ENCODE peak calls at places on chromosomes 2 and 18, in five cellular contexts. K, I, F, D and J are unnamed samples.

GRCh38 chr2:72367530-72368225 is 220.0 kb upstream of the CYP26B1 start:
- DNase-seq in K (no peak), I (no peak), F (peak), D (peak), J (no peak)

GRCh38 chr2:175734679-175735078 is 267.4 kb downstream of the LNPK start:
- DNase-seq in K (no peak), I (no peak), F (no peak), D (no peak), J (no peak)

GRCh38 chr2:3305952-3306351 is 71.7 kb downstream of the EIPR1 start:
- DNase-seq in K (peak), I (no peak), F (no peak), D (no peak), J (no peak)

GRCh38 chr2:32632089-32632488 is 4.2 kb downstream of the TTC27 start:
- DNase-seq in K (no peak), I (no peak), F (no peak), D (peak), J (no peak)

GRCh38 chr2:203453858-203454451 is 81.1 kb downstream of the RAPH1 start:
- DNase-seq in K (no peak), I (peak), F (peak), D (peak), J (peak)

GRCh38 chr18:79932907-79933306 is 18.5 kb downstream of the SLC66A2 start:
- DNase-seq in K (no peak), I (no peak), F (no peak), D (no peak), J (no peak)

GRCh38 chr2:25303517-25304338 is 38.0 kb downstream of the DNMT3A start:
- DNase-seq in K (no peak), I (no peak), F (no peak), D (no peak), J (no peak)

GRCh38 chr2:199509401-199509800 is 51.7 kb upstream of the SATB2 start:
- DNase-seq in K (no peak), I (peak), F (no peak), D (no peak), J (no peak)

GRCh38 chr18:39296293-39296888 is 1730.8 kb upstream of the CELF4 start:
- DNase-seq in K (no peak), I (no peak), F (no peak), D (no peak), J (no peak)

GRCh38 chr2:27086722-27087446 is at the start of gene KHK:
- DNase-seq in K (peak), I (peak), F (peak), D (no peak), J (peak)

GRCh38 chr18:60675801-60676200 is 303.2 kb upstream of the MC4R start:
- DNase-seq in K (no peak), I (no peak), F (no peak), D (no peak), J (no peak)

GRCh38 chr2:234060236-234060635 is 9.7 kb downstream of the SPP2 start:
- DNase-seq in K (no peak), I (no peak), F (no peak), D (no peak), J (no peak)

GRCh38 chr18:5630057-5630765 is 86.4 kb upstream of the EPB41L3 start:
- DNase-seq in K (peak), I (no peak), F (no peak), D (no peak), J (peak)

GRCh38 chr2:158969717-158970521 is 1.5 kb downstream of the TANC1 start:
- DNase-seq in K (peak), I (no peak), F (peak), D (peak), J (no peak)

GRCh38 chr2:67854103-67854502 is 208.7 kb downstream of the C1D start:
- DNase-seq in K (no peak), I (no peak), F (no peak), D (no peak), J (no peak)

GRCh38 chr2:233822101-233822771 is 32.1 kb downstream of the HJURP start:
- DNase-seq in K (no peak), I (no peak), F (no peak), D (no peak), J (no peak)

GRCh38 chr2:62662131-62662530 is 43.4 kb upstream of the EHBP1 start:
- DNase-seq in K (no peak), I (no peak), F (no peak), D (no peak), J (no peak)

GRCh38 chr2:240458900-240459391 is 23.5 kb downstream of the GPC1 start:
- DNase-seq in K (peak), I (no peak), F (no peak), D (no peak), J (no peak)

GRCh38 chr2:106974891-106975290 is 88.9 kb upstream of the ST6GAL2 start:
- DNase-seq in K (no peak), I (no peak), F (no peak), D (no peak), J (no peak)

GRCh38 chr2:98778741-98779483 is 48.0 kb upstream of the MGAT4A start:
- DNase-seq in K (no peak), I (no peak), F (no peak), D (no peak), J (no peak)

GRCh38 chr18:58231930-58232329 is 187.9 kb downstream of the NEDD4L start:
- DNase-seq in K (no peak), I (peak), F (no peak), D (no peak), J (peak)

GRCh38 chr2:37585982-37586621 is 85.3 kb downstream of the CDC42EP3 start:
- DNase-seq in K (no peak), I (no peak), F (no peak), D (peak), J (peak)

GRCh38 chr2:109448946-109449788 is 164.6 kb downstream of the SEPTIN10 start:
- DNase-seq in K (no peak), I (peak), F (peak), D (peak), J (no peak)

GRCh38 chr2:64105676-64106461 is 38.4 kb downstream of the PELI1 start:
- DNase-seq in K (no peak), I (no peak), F (no peak), D (peak), J (no peak)

GRCh38 chr18:10926565-10927194 is 222.7 kb downstream of the PIEZO2 start:
- DNase-seq in K (peak), I (peak), F (peak), D (peak), J (peak)

GRCh38 chr18:31246460-31246859 is 71.5 kb upstream of the DSG1 start:
- DNase-seq in K (no peak), I (no peak), F (no peak), D (no peak), J (no peak)

GRCh38 chr18:24315170-24315569 is 82.5 kb downstream of the OSBPL1A start:
- DNase-seq in K (no peak), I (no peak), F (no peak), D (peak), J (no peak)

GRCh38 chr2:8796878-8797550 is 40.4 kb downstream of the KIDINS220 start:
- DNase-seq in K (peak), I (no peak), F (no peak), D (no peak), J (peak)

GRCh38 chr2:12169721-12170120 is 423.3 kb downstream of the LPIN1 start:
- DNase-seq in K (no peak), I (no peak), F (peak), D (peak), J (no peak)

GRCh38 chr2:192195548-192196418 is 1.1 kb upstream of the TMEFF2 start:
- DNase-seq in K (peak), I (no peak), F (no peak), D (peak), J (peak)

GRCh38 chr2:60849165-60849564 is 32.2 kb upstream of the REL start:
- DNase-seq in K (no peak), I (no peak), F (no peak), D (peak), J (no peak)

GRCh38 chr2:31363956-31364750 is 50.4 kb downstream of the XDH start:
- DNase-seq in K (no peak), I (no peak), F (no peak), D (no peak), J (no peak)

GRCh38 chr2:188028739-188029138 is 262.9 kb upstream of the GULP1 start:
- DNase-seq in K (no peak), I (no peak), F (no peak), D (no peak), J (no peak)

GRCh38 chr18:13606589-13607254 is 119.6 kb downstream of the FAM210A start:
- DNase-seq in K (no peak), I (no peak), F (no peak), D (no peak), J (no peak)